ENCODE peak calls at places on chromosomes 11 and 22, in nine cellular contexts. S is brain microvascular endothelial cell; W is CD8-positive, alpha-beta T cell; P is body of pancreas; J is aorta; M is neural progenitor cell; Q is SJSA1; V is mesendoderm; D is small intestine. R is an unnamed sample.
A peak's percentile ranks its signal among the peaks of the same experiment; 100 is the strongest.

GRCh38 chr22:47432683-47433082 is 670.2 kb downstream of the TBC1D22A start:
- DNase-seq in S (no peak), W (no peak), P (no peak), J (no peak), M (no peak), Q (no peak), V (no peak), D (no peak), R (no peak)

GRCh38 chr11:26930518-26931247 is 63.2 kb upstream of the FIBIN start:
- DNase-seq in S (peak; percentile 36), W (no peak), P (no peak), J (no peak), M (no peak), Q (no peak), V (no peak), D (no peak), R (peak; percentile 49)

GRCh38 chr22:31150615-31151014 is 9.4 kb upstream of the RNF185 start:
- DNase-seq in S (no peak), W (no peak), P (no peak), J (no peak), M (no peak), Q (no peak), V (no peak), D (peak; percentile 59), R (no peak)

GRCh38 chr11:33868646-33869461 is 23.0 kb downstream of the LMO2 start:
- DNase-seq in S (no peak), W (no peak), P (no peak), J (no peak), M (peak; percentile 54), Q (peak; percentile 25), V (no peak), D (no peak), R (no peak)

GRCh38 chr22:39907035-39907434 is 6.2 kb downstream of the GRAP2 start:
- DNase-seq in S (no peak), W (no peak), P (no peak), J (no peak), M (no peak), Q (no peak), V (no peak), D (no peak), R (no peak)

GRCh38 chr22:41001722-41002122 is 50.5 kb downstream of the RBX1 start:
- DNase-seq in S (peak; percentile 11), W (no peak), P (peak; percentile 8), J (no peak), M (no peak), Q (no peak), V (peak; percentile 65), D (peak; percentile 8), R (peak; percentile 7)

GRCh38 chr11:123616505-123617198 is 37.8 kb downstream of the SCN3B start:
- DNase-seq in S (no peak), W (no peak), P (peak; percentile 41), J (no peak), M (no peak), Q (no peak), V (no peak), D (no peak), R (peak; percentile 86)

GRCh38 chr11:1570896-1571759 is 943 bp downstream of the DUSP8 start:
- DNase-seq in S (no peak), W (no peak), P (peak; percentile 46), J (peak; percentile 58), M (peak; percentile 70), Q (no peak), V (peak; percentile 60), D (no peak), R (no peak)

DNA sequence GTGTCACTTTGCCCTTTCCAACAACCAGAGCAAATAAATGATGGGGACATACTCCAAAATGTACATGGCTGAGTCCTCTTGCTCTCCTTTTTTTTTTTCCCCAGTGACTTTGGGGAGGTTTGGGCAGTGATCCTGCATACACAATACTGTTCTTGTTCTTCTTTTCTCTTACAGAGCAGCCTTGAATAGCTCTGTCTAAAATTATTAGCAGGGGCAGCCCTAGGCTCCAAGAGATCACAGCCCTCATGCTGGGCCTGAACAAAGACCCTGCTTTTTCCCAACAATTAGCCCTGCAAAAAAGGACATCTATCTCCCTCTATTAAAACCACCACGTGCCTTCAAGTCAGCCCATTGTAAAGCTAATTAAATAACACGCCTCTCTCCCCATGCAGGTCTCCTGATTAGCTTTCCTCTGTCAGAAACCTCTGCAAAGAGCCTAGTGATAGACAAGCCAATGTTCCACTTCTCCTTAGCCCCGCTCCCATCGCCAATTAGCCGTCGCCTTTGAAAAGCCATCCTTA is 54.7 kb downstream of the ETS1 start:
- DNase-seq in S (no peak), W (no peak), P (no peak), J (no peak), M (peak; percentile 91), Q (no peak), V (peak; percentile 92), D (no peak), R (no peak)
- H3K27me3 ChIP-seq in S (no peaks in the 10 kb centered on the region), W (no peaks in the 10 kb centered on the region), P (no peaks in the 10 kb centered on the region), J (no peaks in the 10 kb centered on the region), M (peaks cover 99% of the 10 kb centered on the region), Q (no peaks in the 10 kb centered on the region), V (no peaks in the 10 kb centered on the region), D (no peaks in the 10 kb centered on the region), R (no peaks in the 10 kb centered on the region)

GRCh38 chr11:57458060-57458409 is 2.3 kb upstream of the RTN4RL2 start:
- DNase-seq in S (no peak), W (no peak), P (no peak), J (no peak), M (no peak), Q (no peak), V (peak; percentile 82), D (no peak), R (no peak)

GRCh38 chr11:57458410-57459111 is 1.8 kb upstream of the RTN4RL2 start:
- DNase-seq in S (peak; percentile 2), W (no peak), P (peak; percentile 39), J (peak; percentile 66), M (peak; percentile 70), Q (no peak), V (peak; percentile 57), D (no peak), R (no peak)

GRCh38 chr11:57457643-57458023 is 2.7 kb upstream of the RTN4RL2 start:
- DNase-seq in S (no peak), W (no peak), P (no peak), J (no peak), M (no peak), Q (no peak), V (no peak), D (no peak), R (no peak)

GRCh38 chr11:57459112-57460016 is 964 bp upstream of the RTN4RL2 start:
- DNase-seq in S (no peak), W (no peak), P (no peak), J (no peak), M (peak; percentile 45), Q (no peak), V (peak; percentile 24), D (no peak), R (no peak)

GRCh38 chr11:57456960-57457642 is 3.2 kb upstream of the RTN4RL2 start:
- DNase-seq in S (peak; percentile 73), W (peak; percentile 55), P (peak; percentile 89), J (peak; percentile 92), M (peak; percentile 93), Q (peak; percentile 84), V (peak; percentile 92), D (peak; percentile 73), R (peak; percentile 60)
- H3K27me3 ChIP-seq in S (peaks cover 38% of the 10 kb centered on the region), W (peaks cover 14% of the 10 kb centered on the region), P (no peaks in the 10 kb centered on the region), J (no peaks in the 10 kb centered on the region), M (peaks cover 99% of the 10 kb centered on the region), Q (peaks cover 57% of the 10 kb centered on the region), V (peaks cover 12% of the 10 kb centered on the region), D (peaks cover 10% of the 10 kb centered on the region), R (peaks cover 18% of the 10 kb centered on the region)

GRCh38 chr22:46044718-46045458 is 67.9 kb upstream of the WNT7B start:
- DNase-seq in S (no peak), W (no peak), P (no peak), J (peak; percentile 66), M (peak; percentile 41), Q (no peak), V (no peak), D (no peak), R (no peak)
- H3K27me3 ChIP-seq in S (no peaks in the 10 kb centered on the region), W (no peaks in the 10 kb centered on the region), P (no peaks in the 10 kb centered on the region), J (no peaks in the 10 kb centered on the region), M (peaks cover 80% of the 10 kb centered on the region), Q (no peaks in the 10 kb centered on the region), V (no peaks in the 10 kb centered on the region), D (no peaks in the 10 kb centered on the region), R (no peaks in the 10 kb centered on the region)

GRCh38 chr22:50111056-50111455 is 21.2 kb downstream of the MOV10L1 start:
- DNase-seq in S (no peak), W (no peak), P (no peak), J (no peak), M (no peak), Q (no peak), V (no peak), D (no peak), R (no peak)

GRCh38 chr22:50115693-50116092 is 25.9 kb downstream of the MOV10L1 start:
- DNase-seq in S (no peak), W (no peak), P (no peak), J (no peak), M (no peak), Q (peak; percentile 64), V (no peak), D (no peak), R (peak; percentile 57)

GRCh38 chr22:50112151-50113118 is 22.6 kb downstream of the MOV10L1 start:
- DNase-seq in S (peak; percentile 85), W (no peak), P (peak; percentile 11), J (peak; percentile 76), M (no peak), Q (peak; percentile 63), V (peak; percentile 9), D (no peak), R (peak; percentile 90)

GRCh38 chr22:50117168-50117762 is 27.5 kb downstream of the MOV10L1 start:
- DNase-seq in S (no peak), W (no peak), P (no peak), J (no peak), M (no peak), Q (no peak), V (no peak), D (no peak), R (no peak)

DNA sequence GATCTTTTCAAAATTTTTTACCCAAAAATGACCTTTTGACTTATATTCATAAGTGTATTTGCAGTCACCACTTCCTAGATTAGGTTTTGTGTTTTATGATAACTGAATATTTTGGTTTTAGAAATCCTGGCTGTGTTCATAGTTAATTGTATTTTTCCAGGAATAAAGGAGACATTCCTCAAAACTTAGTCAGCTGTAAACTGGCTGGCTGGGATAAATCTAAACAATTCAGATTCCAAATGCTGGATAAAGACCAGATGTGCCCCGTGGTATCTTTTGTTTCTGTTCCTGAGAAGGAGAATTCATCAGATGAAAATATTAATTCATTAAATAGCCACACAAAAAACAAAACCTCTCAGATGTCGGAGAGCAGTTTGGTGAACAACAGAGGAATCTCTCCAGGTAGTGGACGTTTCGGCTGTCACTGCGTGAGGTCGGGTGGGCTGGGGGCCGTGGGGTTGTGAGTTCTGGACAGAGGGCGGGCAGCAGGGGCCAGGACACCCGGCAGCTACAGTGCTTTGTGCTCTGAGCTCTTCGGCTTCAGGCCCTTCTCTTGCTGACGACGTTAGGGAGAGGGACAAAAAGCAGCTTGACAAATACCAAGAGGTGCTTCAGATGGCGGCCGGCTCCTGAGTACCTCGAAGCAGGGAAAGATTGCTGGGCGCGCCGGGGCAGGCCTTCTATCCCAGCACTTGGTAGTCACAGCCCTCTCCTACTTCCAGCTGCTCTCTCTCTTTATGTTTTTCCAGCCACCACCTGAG is 24.6 kb downstream of the MOV10L1 start:
- DNase-seq in S (peak; percentile 49), W (no peak), P (no peak), J (no peak), M (peak; percentile 21), Q (peak; percentile 58), V (no peak), D (no peak), R (peak; percentile 85)
- H3K27me3 ChIP-seq in S (no peaks in the 10 kb centered on the region), W (peaks cover 3% of the 10 kb centered on the region), P (no peaks in the 10 kb centered on the region), J (no peaks in the 10 kb centered on the region), M (no peaks in the 10 kb centered on the region), Q (no peaks in the 10 kb centered on the region), V (no peaks in the 10 kb centered on the region), D (no peaks in the 10 kb centered on the region), R (peaks cover 2% of the 10 kb centered on the region)

R was measured in fibroblast of lung.